ENCODE peak calls at places on chromosomes 13 and 19, in five cellular contexts. V, Y, Q, H and Z are unnamed samples.

GRCh38 chr13:41428155-41428554 is 29.2 kb upstream of the RGCC start:
- DNase-seq in V (peak), Y (no peak), Q (no peak), H (no peak), Z (no peak)

GRCh38 chr13:64546371-64546770 is 2683.8 kb downstream of the PCDH9 start:
- DNase-seq in V (no peak), Y (no peak), Q (no peak), H (no peak), Z (no peak)

GRCh38 chr13:113945857-113946408 is 27.9 kb downstream of the C13orf46 start:
- DNase-seq in V (no peak), Y (no peak), Q (no peak), H (no peak), Z (no peak)

GRCh38 chr13:20102776-20103175 is 58.1 kb downstream of the GJA3 start:
- DNase-seq in V (no peak), Y (no peak), Q (no peak), H (no peak), Z (no peak)

GRCh38 chr13:26442541-26442940 is 114.9 kb upstream of the WASF3 start:
- DNase-seq in V (no peak), Y (no peak), Q (no peak), H (peak), Z (no peak)

GRCh38 chr13:94252209-94252608 is 227.3 kb downstream of the DCT start:
- DNase-seq in V (no peak), Y (no peak), Q (no peak), H (no peak), Z (no peak)

GRCh38 chr19:55372316-55373081 is 2.2 kb upstream of the IL11 start:
- DNase-seq in V (no peak), Y (no peak), Q (no peak), H (peak), Z (no peak)

GRCh38 chr19:18596752-18597157 is 8.2 kb downstream of the REX1BD start:
- DNase-seq in V (no peak), Y (peak), Q (peak), H (no peak), Z (no peak)

GRCh38 chr19:15091918-15092753 is 10.1 kb downstream of the OR1I1 start:
- DNase-seq in V (peak), Y (peak), Q (no peak), H (peak), Z (no peak)

GRCh38 chr19:19662866-19663291 is 597 bp downstream of the ATP13A1 start:
- DNase-seq in V (no peak), Y (no peak), Q (no peak), H (no peak), Z (no peak)

GRCh38 chr13:57138988-57139387 is 1.7 kb upstream of the PRR20A start:
- DNase-seq in V (no peak), Y (no peak), Q (no peak), H (no peak), Z (no peak)

GRCh38 chr13:20711301-20712044 is 8.0 kb downstream of the IL17D start:
- DNase-seq in V (no peak), Y (no peak), Q (no peak), H (no peak), Z (no peak)

GRCh38 chr13:20191902-20192469 is 752 bp downstream of the GJB2 start:
- DNase-seq in V (no peak), Y (no peak), Q (no peak), H (no peak), Z (no peak)

GRCh38 chr19:32819415-32820400 is 49.9 kb downstream of the SLC7A9 start:
- DNase-seq in V (no peak), Y (no peak), Q (no peak), H (no peak), Z (no peak)

GRCh38 chr19:32256341-32256975 is 89.0 kb upstream of the ZNF507 start:
- DNase-seq in V (no peak), Y (no peak), Q (no peak), H (no peak), Z (no peak)

GRCh38 chr19:8366961-8367326 is 3.0 kb downstream of the ANGPTL4 start:
- DNase-seq in V (no peak), Y (no peak), Q (no peak), H (peak), Z (no peak)

GRCh38 chr19:54481326-54481930 is 8.3 kb upstream of the CDC42EP5 start:
- DNase-seq in V (peak), Y (peak), Q (no peak), H (no peak), Z (no peak)

GRCh38 chr19:12639901-12640613 is 26.5 kb downstream of the MAN2B1 start:
- DNase-seq in V (peak), Y (peak), Q (peak), H (peak), Z (peak)

GRCh38 chr13:67792151-67792665 is 562.1 kb upstream of the PCDH9 start:
- DNase-seq in V (no peak), Y (peak), Q (no peak), H (no peak), Z (no peak)

GRCh38 chr19:57363734-57364181 is 407 bp downstream of the TRAPPC2B start:
- DNase-seq in V (no peak), Y (peak), Q (no peak), H (peak), Z (no peak)

GRCh38 chr19:50724522-50725217 is 1.5 kb downstream of the CLEC11A start:
- DNase-seq in V (peak), Y (peak), Q (peak), H (peak), Z (peak)

GRCh38 chr13:42574011-42574410 is at the start of gene TNFSF11:
- DNase-seq in V (no peak), Y (peak), Q (no peak), H (no peak), Z (no peak)

GRCh38 chr13:111005364-111005763 is 90.5 kb upstream of the ANKRD10 start:
- DNase-seq in V (no peak), Y (no peak), Q (no peak), H (peak), Z (no peak)

GRCh38 chr13:60981407-60981806 is 434.2 kb downstream of the PCDH20 start:
- DNase-seq in V (no peak), Y (no peak), Q (no peak), H (no peak), Z (no peak)

GRCh38 chr19:1945899-1946298 is 4.9 kb downstream of the CSNK1G2 start:
- DNase-seq in V (peak), Y (peak), Q (no peak), H (no peak), Z (no peak)

GRCh38 chr19:46975918-46976782 is 43.5 kb upstream of the NPAS1 start:
- DNase-seq in V (no peak), Y (peak), Q (peak), H (peak), Z (no peak)

GRCh38 chr13:59088716-59089115 is 1075.0 kb downstream of the DIAPH3 start:
- DNase-seq in V (no peak), Y (no peak), Q (no peak), H (peak), Z (no peak)

GRCh38 chr13:102651892-102652291 is 43.0 kb downstream of the METTL21C start:
- DNase-seq in V (no peak), Y (no peak), Q (peak), H (no peak), Z (no peak)

GRCh38 chr13:82713681-82714405 is 1168.4 kb downstream of the SLITRK1 start:
- DNase-seq in V (no peak), Y (no peak), Q (no peak), H (peak), Z (no peak)

GRCh38 chr19:1875646-1876493 is 9.4 kb downstream of the ABHD17A start:
- DNase-seq in V (peak), Y (peak), Q (peak), H (peak), Z (no peak)

GRCh38 chr13:112730157-112730671 is 40.4 kb downstream of the ATP11A start:
- DNase-seq in V (no peak), Y (no peak), Q (peak), H (no peak), Z (no peak)

GRCh38 chr19:43755256-43755801 is 567 bp upstream of the SMG9 start:
- DNase-seq in V (peak), Y (peak), Q (peak), H (peak), Z (no peak)

GRCh38 chr19:44990459-44990858 is 10.8 kb upstream of the RELB start:
- DNase-seq in V (no peak), Y (no peak), Q (no peak), H (no peak), Z (no peak)

GRCh38 chr13:46607768-46608553 is 55.0 kb downstream of the LRCH1 start:
- DNase-seq in V (no peak), Y (no peak), Q (no peak), H (no peak), Z (no peak)
- H3K27ac ChIP-seq in V (no peak), Y (no peak), Q (no peak), H (no peak), Z (no peak)

DNA sequence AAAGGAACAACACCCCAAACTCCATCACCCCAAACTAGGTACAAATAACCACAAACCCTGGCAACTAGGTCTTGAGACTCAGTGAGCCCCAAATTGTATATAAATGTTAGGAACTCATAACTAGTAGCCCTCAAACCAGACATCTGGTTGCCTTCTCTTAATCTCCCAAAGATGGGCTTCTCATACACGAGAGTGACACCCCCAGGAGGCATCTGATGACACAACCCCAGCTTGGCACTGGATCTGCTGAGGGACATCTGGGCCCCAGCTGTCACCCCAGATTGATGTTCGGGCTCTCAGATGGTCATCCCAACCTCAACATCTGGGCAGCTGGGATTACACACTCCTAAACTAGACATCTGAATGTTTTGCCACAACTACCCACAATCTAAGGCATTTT is 14.8 kb downstream of the RABAC1 start:
- DNase-seq in V (no peak), Y (no peak), Q (no peak), H (no peak), Z (no peak)
- H3K27ac ChIP-seq in V (peak), Y (no peak), Q (no peak), H (no peak), Z (no peak)

GRCh38 chr19:38044267-38045111 is 137.5 kb downstream of the SIPA1L3 start:
- DNase-seq in V (no peak), Y (no peak), Q (no peak), H (peak), Z (no peak)
- H3K27ac ChIP-seq in V (no peak), Y (no peak), Q (no peak), H (peak), Z (no peak)

DNA sequence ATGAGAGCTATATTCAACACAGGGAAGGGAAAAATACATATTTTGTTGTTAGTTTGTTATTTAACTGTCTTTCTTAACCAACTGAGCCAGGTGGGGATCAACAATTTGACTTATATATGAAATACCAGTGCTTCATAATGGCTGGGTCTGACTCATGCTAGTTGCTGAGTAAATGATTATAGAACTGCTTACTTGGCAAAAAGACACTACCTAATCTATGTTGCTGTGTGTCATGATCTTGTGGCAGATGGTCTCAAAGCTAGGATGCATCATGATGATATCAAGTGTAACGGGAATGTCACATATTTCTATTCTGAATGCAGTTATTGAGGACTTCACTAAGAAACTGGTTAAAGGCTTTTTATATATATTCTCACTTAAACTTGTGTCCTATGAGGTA is 727.4 kb upstream of the SLITRK1 start:
- DNase-seq in V (no peak), Y (no peak), Q (no peak), H (peak), Z (no peak)
- H3K27ac ChIP-seq in V (no peak), Y (no peak), Q (no peak), H (no peak), Z (no peak)